ENCODE peak calls at places on chromosomes 7 and 10, in seven cellular contexts. T, W, O, Q, I, R and G are unnamed samples. For H3K9me3, the result is how much of the 10 kb centered on the place peaks cover.

GRCh38 chr7:146116452-146117219 is at the start of gene CNTNAP2:
- DNase-seq in I (peak), W (peak), O (no peak), T (no peak), Q (no peak), R (no peak), G (no peak)

GRCh38 chr10:116752563-116752962 is 10.2 kb upstream of the HSPA12A start:
- DNase-seq in T (no peak), O (no peak), R (no peak), I (no peak), W (no peak), Q (no peak), G (no peak)

GRCh38 chr7:43753843-43754242 is 4.6 kb upstream of the BLVRA start:
- DNase-seq in Q (no peak), T (no peak), W (no peak), R (no peak), O (no peak), I (no peak), G (no peak)

GRCh38 chr10:116444527-116445142 is 17.0 kb downstream of the PNLIPRP3 start:
- DNase-seq in T (no peak), I (no peak), O (no peak), Q (no peak), W (peak), R (no peak), G (no peak)

GRCh38 chr7:116726149-116726548 is 54.2 kb downstream of the MET start:
- DNase-seq in Q (no peak), W (no peak), I (no peak), O (no peak), T (no peak), R (no peak), G (no peak)

GRCh38 chr10:30254926-30255325 is 94.2 kb downstream of the MTPAP start:
- DNase-seq in Q (no peak), R (no peak), T (no peak), I (no peak), O (no peak), W (peak), G (no peak)

GRCh38 chr7:70710011-70710480 is 421.9 kb upstream of the GALNT17 start:
- DNase-seq in R (no peak), I (no peak), Q (no peak), T (no peak), O (no peak), W (peak), G (no peak)

GRCh38 chr10:91520657-91521056 is 110.5 kb downstream of the HECTD2 start:
- DNase-seq in T (peak), I (no peak), W (no peak), R (no peak), Q (no peak), O (no peak), G (no peak)

GRCh38 chr10:69801434-69802315 is at the start of gene COL13A1:
- DNase-seq in R (no peak), T (peak), O (no peak), W (peak), I (peak), Q (peak), G (peak)

GRCh38 chr7:139451638-139452037 is 31.8 kb downstream of the KLRG2 start:
- DNase-seq in O (no peak), I (no peak), R (no peak), Q (no peak), T (no peak), W (no peak), G (no peak)

GRCh38 chr10:13993169-13993568 is 337.6 kb downstream of the FRMD4A start:
- DNase-seq in I (no peak), R (no peak), Q (no peak), T (no peak), W (peak), O (no peak), G (no peak)

GRCh38 chr10:132849546-132850031 is 63.6 kb upstream of the NKX6-2 start:
- DNase-seq in W (no peak), T (no peak), R (no peak), O (no peak), Q (peak), I (no peak), G (no peak)

GRCh38 chr7:145884716-145885514 is 231.7 kb upstream of the CNTNAP2 start:
- DNase-seq in W (no peak), R (no peak), Q (no peak), T (no peak), O (no peak), I (no peak), G (no peak)

GRCh38 chr10:9579110-9579705 is 1438.5 kb upstream of the CELF2 start:
- DNase-seq in I (no peak), T (no peak), R (no peak), O (no peak), Q (no peak), W (peak), G (no peak)

GRCh38 chr7:39683216-39683845 is 60.0 kb downstream of the RALA start:
- DNase-seq in W (peak), T (no peak), Q (no peak), O (no peak), R (no peak), I (no peak), G (no peak)

GRCh38 chr10:16611037-16611436 is 89.4 kb upstream of the C1QL3 start:
- DNase-seq in I (peak), R (no peak), T (peak), Q (no peak), O (no peak), W (peak), G (no peak)

GRCh38 chr10:58451490-58451889 is 61.2 kb upstream of the BICC1 start:
- DNase-seq in T (no peak), O (no peak), R (no peak), Q (no peak), I (no peak), W (no peak), G (no peak)

GRCh38 chr7:149422065-149422913 is 38.6 kb downstream of the ZNF777 start:
- DNase-seq in Q (peak), I (peak), R (peak), W (peak), T (peak), O (peak), G (peak)

GRCh38 chr10:119671381-119671780 is 20.2 kb downstream of the BAG3 start:
- DNase-seq in R (no peak), O (no peak), T (no peak), I (no peak), W (no peak), Q (no peak), G (no peak)

GRCh38 chr10:71832967-71833366 is 18.1 kb downstream of the PSAP start:
- DNase-seq in T (no peak), R (no peak), Q (no peak), I (no peak), W (no peak), O (no peak), G (no peak)

GRCh38 chr10:132722980-132723970 is 62.7 kb downstream of the NKX6-2 start:
- DNase-seq in Q (no peak), R (no peak), I (no peak), T (peak), O (no peak), W (no peak), G (no peak)

GRCh38 chr10:62866451-62866850 is 50.3 kb upstream of the EGR2 start:
- DNase-seq in Q (no peak), I (no peak), R (no peak), T (no peak), O (no peak), W (no peak), G (no peak)

GRCh38 chr7:50206521-50207250 is 97.8 kb upstream of the IKZF1 start:
- DNase-seq in W (no peak), Q (no peak), T (no peak), O (peak), I (no peak), R (peak), G (peak)

GRCh38 chr10:47261121-47261520 is 38.9 kb upstream of the GDF10 start:
- DNase-seq in O (peak), R (peak), T (no peak), W (no peak), Q (no peak), I (no peak), G (peak)

GRCh38 chr7:142562688-142563087 is 186.6 kb upstream of the PRSS1 start:
- DNase-seq in O (no peak), T (no peak), W (peak), I (no peak), R (no peak), Q (no peak), G (no peak)

GRCh38 chr10:132563485-132564248 is 26.1 kb downstream of the INPP5A start:
- DNase-seq in I (no peak), W (no peak), T (no peak), R (no peak), Q (no peak), O (no peak), G (peak)

GRCh38 chr7:32416846-32417245 is 73.3 kb downstream of the LSM5 start:
- DNase-seq in T (no peak), I (no peak), O (no peak), W (no peak), Q (no peak), R (no peak), G (no peak)

GRCh38 chr10:80133221-80133620 is 691 bp downstream of the PLAC9 start:
- DNase-seq in R (no peak), T (peak), O (no peak), Q (no peak), I (peak), W (peak), G (no peak)

GRCh38 chr10:1504940-1505339 is 232.4 kb downstream of the ADARB2 start:
- DNase-seq in O (no peak), I (no peak), W (no peak), R (no peak), T (no peak), Q (no peak), G (no peak)

GRCh38 chr10:52469970-52470705 is 156.1 kb downstream of the DKK1 start:
- DNase-seq in I (no peak), W (no peak), O (no peak), T (no peak), R (no peak), Q (no peak), G (no peak)

GRCh38 chr7:47968852-47969774 is 10.3 kb downstream of the HUS1 start:
- DNase-seq in W (peak), O (peak), Q (no peak), R (peak), T (peak), I (peak), G (peak)

GRCh38 chr7:12257582-12257981 is 46.5 kb downstream of the TMEM106B start:
- DNase-seq in T (no peak), R (no peak), Q (no peak), W (peak), O (no peak), I (no peak), G (no peak)

GRCh38 chr7:155611808-155612447 is 32.5 kb upstream of the RBM33 start:
- DNase-seq in T (no peak), R (no peak), Q (no peak), I (no peak), W (no peak), O (no peak), G (no peak)

GRCh38 chr10:70174058-70174741 is 3.9 kb upstream of the SAR1A start:
- DNase-seq in I (no peak), O (peak), T (no peak), R (no peak), W (no peak), Q (no peak), G (peak)

GRCh38 chr7:137886266-137886665 is 39.5 kb upstream of the DGKI start:
- DNase-seq in W (no peak), I (no peak), O (no peak), R (no peak), T (no peak), Q (no peak), G (no peak)

GRCh38 chr10:95542761-95543160 is 18.4 kb downstream of the SORBS1 start:
- DNase-seq in R (no peak), W (no peak), T (no peak), Q (no peak), I (no peak), O (no peak), G (no peak)

GRCh38 chr10:95539560-95540284 is 21.4 kb downstream of the SORBS1 start:
- DNase-seq in Q (no peak), R (no peak), O (no peak), W (no peak), T (no peak), I (no peak), G (no peak)

GRCh38 chr10:95542330-95542729 is 18.8 kb downstream of the SORBS1 start:
- DNase-seq in I (no peak), O (no peak), W (no peak), T (peak), R (no peak), Q (no peak), G (no peak)

GRCh38 chr10:95543459-95543858 is 17.7 kb downstream of the SORBS1 start:
- DNase-seq in T (no peak), R (no peak), O (no peak), Q (no peak), I (no peak), W (no peak), G (no peak)

GRCh38 chr10:95540514-95541052 is 20.6 kb downstream of the SORBS1 start:
- DNase-seq in Q (no peak), W (no peak), T (no peak), R (no peak), O (no peak), I (no peak), G (no peak)
- H3K27ac ChIP-seq in Q (peak), W (no peak), T (peak), R (no peak), O (peak), I (peak), G (peak)

GRCh38 chr7:100077205-100077604 is 4.3 kb downstream of the ZNF3 start:
- DNase-seq in O (no peak), Q (no peak), T (no peak), W (no peak), R (no peak), I (no peak), G (peak)
- H3K9me3 ChIP-seq in O (under half), Q (under half), T (under half), W (under half), R (under half), I (under half), G (under half)

GRCh38 chr7:101201695-101202602 is 1.1 kb upstream of the MOGAT3 start:
- DNase-seq in R (no peak), Q (no peak), W (no peak), T (no peak), O (no peak), I (no peak), G (peak)
- H3K4me3 ChIP-seq in R (no peak), Q (no peak), W (no peak), T (peak), O (peak), I (no peak), G (peak)

GRCh38 chr7:134995239-134996096 is 9.2 kb downstream of the AGBL3 start:
- DNase-seq in Q (no peak), R (no peak), O (no peak), T (no peak), W (no peak), I (no peak), G (no peak)
- H3K27ac ChIP-seq in Q (peak), R (peak), O (peak), T (no peak), W (no peak), I (no peak), G (peak)

GRCh38 chr7:157995815-157996214 is 591.8 kb downstream of the PTPRN2 start:
- DNase-seq in Q (no peak), T (no peak), R (no peak), O (no peak), I (no peak), W (no peak), G (no peak)
- H3K9me3 ChIP-seq in Q (under half), T (under half), R (under half), O (under half), I (under half), W (under half), G (under half)

DNA sequence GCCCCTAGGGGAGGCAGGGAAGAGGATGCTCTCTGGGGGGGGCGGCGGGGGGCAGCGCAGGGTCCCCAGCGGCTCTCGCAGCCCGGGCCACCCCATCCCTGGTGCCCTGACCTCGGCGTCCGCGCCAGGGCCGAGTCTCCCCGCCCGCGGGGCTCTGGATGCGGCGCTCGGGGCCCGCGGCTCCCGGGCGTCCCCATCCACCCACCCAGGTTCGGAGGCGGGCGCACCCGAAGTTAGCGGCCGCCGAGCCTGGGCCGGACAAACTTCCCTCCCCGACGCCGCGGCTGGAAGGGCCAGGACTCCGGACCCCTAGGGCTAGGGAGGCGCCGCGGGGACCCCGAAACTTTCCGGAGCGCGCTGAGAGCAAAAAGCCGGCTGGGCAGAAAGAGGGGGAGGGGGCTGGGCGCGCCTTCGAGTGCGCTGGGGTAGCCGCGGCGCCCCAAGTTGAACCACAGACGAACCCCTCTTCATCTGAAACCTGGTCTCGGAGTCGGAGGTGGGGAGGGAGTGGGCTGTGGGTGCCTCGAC is 3.8 kb upstream of the ELFN1 start:
- DNase-seq in W (no peak), Q (peak), T (no peak), I (peak), R (no peak), O (no peak), G (no peak)
- H3K4me3 ChIP-seq in W (no peak), Q (peak), T (peak), I (peak), R (peak), O (peak), G (peak)

DNA sequence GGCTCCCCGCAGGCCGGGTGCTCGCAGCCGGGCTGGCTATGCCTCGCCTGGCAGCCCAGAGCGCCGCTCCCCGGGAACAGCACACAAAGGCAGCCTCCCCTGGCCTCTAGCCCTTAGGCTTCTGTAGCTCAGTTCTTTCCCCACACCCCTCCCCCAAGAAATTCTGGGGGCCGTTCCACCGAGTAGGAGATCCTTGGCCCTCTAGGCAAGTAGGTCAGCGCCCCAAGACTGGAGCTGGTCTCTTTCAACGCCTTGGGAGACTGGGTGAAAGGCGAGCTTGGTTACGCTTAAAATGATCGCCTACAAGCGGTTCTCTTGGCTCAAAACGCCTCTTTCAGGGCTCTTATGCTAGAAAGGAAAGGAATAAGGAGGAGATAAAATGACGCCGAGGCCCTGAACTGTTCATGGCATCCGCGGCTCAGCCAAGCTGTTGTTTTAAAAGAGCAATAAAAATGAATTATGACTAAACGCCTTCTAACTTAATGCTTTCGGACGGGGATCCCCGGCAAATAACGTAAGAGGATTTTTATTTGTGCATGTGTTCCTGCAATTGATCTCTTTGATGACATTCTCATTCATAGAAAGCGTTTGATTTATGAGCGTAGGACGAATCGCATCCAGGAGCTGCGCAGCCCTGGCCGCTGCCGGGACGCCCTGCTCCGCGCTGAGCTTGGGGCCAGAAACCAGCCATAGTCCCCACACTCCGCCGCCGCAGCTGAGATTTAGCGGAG is 2.9 kb upstream of the HOXA1 start:
- DNase-seq in W (peak), T (no peak), O (no peak), R (no peak), Q (no peak), I (peak), G (peak)
- H3K27ac ChIP-seq in W (peak), T (peak), O (peak), R (no peak), Q (peak), I (peak), G (peak)

GRCh38 chr7:157645539-157645938 is 308.7 kb downstream of the DNAJB6 start:
- DNase-seq in I (no peak), Q (no peak), W (no peak), T (no peak), O (no peak), R (no peak), G (no peak)
- H3K9me3 ChIP-seq in I (under half), Q (under half), W (under half), T (under half), O (under half), R (under half), G (under half)

GRCh38 chr7:13981070-13981469 is 8.4 kb downstream of the ETV1 start:
- DNase-seq in O (no peak), R (no peak), W (peak), I (no peak), Q (no peak), T (peak), G (peak)
- H3K4me3 ChIP-seq in O (no peak), R (no peak), W (peak), I (no peak), Q (no peak), T (peak), G (no peak)